ENCODE peak calls at places on chromosomes 12 and 14, in six cellular contexts. B, X, U, R, P and T are unnamed samples.

GRCh38 chr12:113221997-113222729 is 899 bp downstream of the TPCN1 start:
- DNase-seq in R (no peak), X (no peak), U (no peak), B (peak), P (no peak), T (no peak)

GRCh38 chr12:71183018-71183417 is 25.2 kb upstream of the TSPAN8 start:
- DNase-seq in R (no peak), P (no peak), U (no peak), B (no peak), X (peak), T (no peak)

GRCh38 chr14:34302654-34303053 is 159.4 kb downstream of the SPTSSA start:
- DNase-seq in P (no peak), U (no peak), R (no peak), X (no peak), B (no peak), T (no peak)

GRCh38 chr12:55718020-55718419 is 2.2 kb upstream of the RDH5 start:
- DNase-seq in B (no peak), R (no peak), X (peak), P (no peak), U (no peak), T (no peak)

GRCh38 chr14:95935228-95935822 is 58.7 kb downstream of the TUNAR start:
- DNase-seq in X (peak), U (no peak), P (no peak), B (peak), R (no peak), T (no peak)

GRCh38 chr14:56659964-56660551 is 80.5 kb downstream of the TMEM260 start:
- DNase-seq in X (peak), R (no peak), B (peak), U (peak), P (peak), T (no peak)

GRCh38 chr12:19014243-19014642 is 115.3 kb upstream of the PLEKHA5 start:
- DNase-seq in B (no peak), P (no peak), R (no peak), X (peak), U (peak), T (no peak)

GRCh38 chr14:24834951-24835350 is 201.0 kb upstream of the GZMB start:
- DNase-seq in P (no peak), R (no peak), U (no peak), X (no peak), B (no peak), T (no peak)

GRCh38 chr14:64266206-64266605 is 28.0 kb downstream of the ESR2 start:
- DNase-seq in B (peak), U (peak), P (no peak), R (no peak), X (peak), T (no peak)

GRCh38 chr14:54556535-54556934 is 10.4 kb upstream of the SAMD4A start:
- DNase-seq in P (no peak), B (no peak), X (no peak), R (no peak), U (no peak), T (no peak)